ENCODE peak calls at places on chromosome 1, in ten cellular contexts. One of them, this sample, is unnamed. For H3K36me3, the result is how much of the 10 kb centered on the place peaks cover.

GRCh38 chr1:16348414-16349182 is 3.7 kb downstream of the FBXO42 start:
- DNase-seq in GM23338: no peak
- DNase-seq in lower lobe of right lung: no peak
- DNase-seq in ovary: no peak
- DNase-seq in uterus: no peak
- DNase-seq in heart left ventricle: no peak
- DNase-seq in thoracic aorta: no peak
- DNase-seq in mesenchymal stem cell: peak
- DNase-seq in fibroblast of lung: peak
- DNase-seq in BE2C: no peak
- DNase-seq in this sample: no peak

GRCh38 chr1:218480137-218480536 is 135.0 kb downstream of the TGFB2 start:
- DNase-seq in mesenchymal stem cell: peak
- DNase-seq in GM23338: no peak
- DNase-seq in lower lobe of right lung: no peak
- DNase-seq in thoracic aorta: no peak
- DNase-seq in ovary: no peak
- DNase-seq in heart left ventricle: peak
- DNase-seq in fibroblast of lung: peak
- DNase-seq in BE2C: no peak
- DNase-seq in uterus: no peak
- DNase-seq in this sample: no peak

GRCh38 chr1:205791568-205792180 is 16.4 kb upstream of the RAB29 start:
- DNase-seq in thoracic aorta: no peak
- DNase-seq in fibroblast of lung: peak
- DNase-seq in GM23338: peak
- DNase-seq in BE2C: peak
- DNase-seq in lower lobe of right lung: peak
- DNase-seq in heart left ventricle: no peak
- DNase-seq in mesenchymal stem cell: peak
- DNase-seq in ovary: peak
- DNase-seq in uterus: peak
- DNase-seq in this sample: peak

GRCh38 chr1:201693887-201694614 is 134.9 kb upstream of the IPO9 start:
- DNase-seq in lower lobe of right lung: no peak
- DNase-seq in mesenchymal stem cell: no peak
- DNase-seq in thoracic aorta: no peak
- DNase-seq in heart left ventricle: no peak
- DNase-seq in fibroblast of lung: no peak
- DNase-seq in uterus: no peak
- DNase-seq in ovary: no peak
- DNase-seq in GM23338: peak
- DNase-seq in BE2C: peak
- DNase-seq in this sample: no peak

GRCh38 chr1:4726620-4727341 is 72.4 kb downstream of the AJAP1 start:
- DNase-seq in heart left ventricle: no peak
- DNase-seq in BE2C: peak
- DNase-seq in uterus: no peak
- DNase-seq in GM23338: no peak
- DNase-seq in ovary: no peak
- DNase-seq in mesenchymal stem cell: no peak
- DNase-seq in thoracic aorta: no peak
- DNase-seq in fibroblast of lung: no peak
- DNase-seq in lower lobe of right lung: no peak
- DNase-seq in this sample: no peak

GRCh38 chr1:62906428-62906886 is 122.5 kb downstream of the ATG4C start:
- DNase-seq in fibroblast of lung: peak
- DNase-seq in uterus: no peak
- DNase-seq in heart left ventricle: no peak
- DNase-seq in GM23338: peak
- DNase-seq in ovary: no peak
- DNase-seq in mesenchymal stem cell: peak
- DNase-seq in thoracic aorta: no peak
- DNase-seq in lower lobe of right lung: no peak
- DNase-seq in BE2C: no peak
- DNase-seq in this sample: no peak

GRCh38 chr1:188689542-188689941 is 1788.1 kb downstream of the BRINP3 start:
- DNase-seq in thoracic aorta: no peak
- DNase-seq in lower lobe of right lung: no peak
- DNase-seq in GM23338: peak
- DNase-seq in ovary: no peak
- DNase-seq in fibroblast of lung: no peak
- DNase-seq in heart left ventricle: no peak
- DNase-seq in mesenchymal stem cell: peak
- DNase-seq in uterus: no peak
- DNase-seq in BE2C: no peak
- DNase-seq in this sample: no peak

GRCh38 chr1:206655471-206655882 is 20.1 kb downstream of the DYRK3 start:
- DNase-seq in thoracic aorta: no peak
- DNase-seq in fibroblast of lung: no peak
- DNase-seq in lower lobe of right lung: no peak
- DNase-seq in mesenchymal stem cell: no peak
- DNase-seq in uterus: no peak
- DNase-seq in GM23338: no peak
- DNase-seq in BE2C: peak
- DNase-seq in ovary: no peak
- DNase-seq in heart left ventricle: peak
- DNase-seq in this sample: no peak

GRCh38 chr1:154955039-154955717 is 721 bp downstream of the PBXIP1 start:
- DNase-seq in GM23338: peak
- DNase-seq in lower lobe of right lung: no peak
- DNase-seq in heart left ventricle: no peak
- DNase-seq in uterus: no peak
- DNase-seq in BE2C: peak
- DNase-seq in ovary: peak
- DNase-seq in fibroblast of lung: peak
- DNase-seq in mesenchymal stem cell: peak
- DNase-seq in thoracic aorta: peak
- DNase-seq in this sample: peak

GRCh38 chr1:221494670-221495069 is 247.2 kb downstream of the DUSP10 start:
- DNase-seq in mesenchymal stem cell: no peak
- DNase-seq in fibroblast of lung: peak
- DNase-seq in GM23338: peak
- DNase-seq in lower lobe of right lung: no peak
- DNase-seq in thoracic aorta: no peak
- DNase-seq in ovary: no peak
- DNase-seq in heart left ventricle: peak
- DNase-seq in BE2C: peak
- DNase-seq in uterus: no peak
- DNase-seq in this sample: no peak

GRCh38 chr1:153635872-153636271 is 2.0 kb downstream of the CHTOP start:
- DNase-seq in BE2C: no peak
- DNase-seq in GM23338: no peak
- DNase-seq in thoracic aorta: no peak
- DNase-seq in heart left ventricle: no peak
- DNase-seq in ovary: no peak
- DNase-seq in lower lobe of right lung: no peak
- DNase-seq in mesenchymal stem cell: no peak
- DNase-seq in uterus: no peak
- DNase-seq in fibroblast of lung: no peak
- DNase-seq in this sample: no peak
- H3K36me3 ChIP-seq in BE2C: half or more
- H3K36me3 ChIP-seq in GM23338: half or more
- H3K36me3 ChIP-seq in thoracic aorta: under half
- H3K36me3 ChIP-seq in heart left ventricle: under half
- H3K36me3 ChIP-seq in ovary: under half
- H3K36me3 ChIP-seq in lower lobe of right lung: half or more
- H3K36me3 ChIP-seq in mesenchymal stem cell: under half
- H3K36me3 ChIP-seq in uterus: under half
- H3K36me3 ChIP-seq in fibroblast of lung: under half
- H3K36me3 ChIP-seq in this sample: under half

GRCh38 chr1:173280899-173281660 is 73.9 kb upstream of the TNFSF4 start:
- DNase-seq in GM23338: no peak
- DNase-seq in lower lobe of right lung: no peak
- DNase-seq in uterus: no peak
- DNase-seq in mesenchymal stem cell: no peak
- DNase-seq in BE2C: no peak
- DNase-seq in thoracic aorta: no peak
- DNase-seq in fibroblast of lung: peak
- DNase-seq in heart left ventricle: no peak
- DNase-seq in ovary: no peak
- DNase-seq in this sample: no peak

GRCh38 chr1:173275496-173275895 is 68.4 kb upstream of the TNFSF4 start:
- DNase-seq in heart left ventricle: no peak
- DNase-seq in GM23338: no peak
- DNase-seq in ovary: no peak
- DNase-seq in fibroblast of lung: no peak
- DNase-seq in BE2C: no peak
- DNase-seq in mesenchymal stem cell: no peak
- DNase-seq in lower lobe of right lung: no peak
- DNase-seq in thoracic aorta: no peak
- DNase-seq in uterus: no peak
- DNase-seq in this sample: no peak

DNA sequence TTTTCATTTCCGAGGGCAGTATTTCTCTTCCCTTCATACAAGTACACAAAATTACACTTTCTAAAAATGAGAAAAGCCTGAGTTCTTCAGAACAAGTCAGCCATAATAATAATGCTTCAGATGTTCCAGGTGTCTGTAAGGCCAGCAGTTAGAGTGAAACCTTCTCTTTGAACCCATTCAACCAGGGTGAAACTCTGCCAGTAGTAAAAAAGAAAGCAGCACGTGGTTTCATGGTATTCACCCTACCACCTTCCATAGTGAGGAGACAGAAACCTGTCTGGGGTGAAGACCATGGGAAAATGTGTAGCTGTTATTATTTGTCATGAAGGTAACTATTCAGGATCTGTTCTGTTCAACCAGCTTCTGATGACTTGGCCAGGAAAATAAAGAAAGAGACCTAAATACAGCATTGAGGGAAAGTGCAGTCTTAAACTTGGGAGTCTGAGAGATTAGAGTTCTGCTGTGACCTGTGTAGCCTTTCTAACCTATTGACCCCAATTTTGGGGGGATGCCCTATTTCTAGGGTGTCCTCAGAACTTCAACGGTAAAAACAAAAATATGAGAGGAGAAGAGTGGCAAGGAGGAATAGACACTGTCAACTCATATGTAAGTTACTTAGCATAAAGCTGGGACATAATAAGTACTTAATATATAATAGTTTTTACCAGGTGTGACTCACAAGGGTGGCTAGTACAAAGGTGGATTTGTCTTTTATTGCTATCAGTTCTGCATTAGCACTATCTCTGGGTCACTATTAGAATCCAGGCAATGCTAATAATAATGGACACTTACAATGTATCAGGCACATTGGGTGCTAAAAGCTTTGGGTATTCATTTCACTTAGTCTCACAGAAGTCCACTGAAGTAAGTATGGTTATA is 70.0 kb upstream of the TNFSF4 start:
- DNase-seq in fibroblast of lung: no peak
- DNase-seq in uterus: no peak
- DNase-seq in lower lobe of right lung: no peak
- DNase-seq in ovary: no peak
- DNase-seq in heart left ventricle: no peak
- DNase-seq in thoracic aorta: no peak
- DNase-seq in mesenchymal stem cell: no peak
- DNase-seq in GM23338: no peak
- DNase-seq in BE2C: no peak
- DNase-seq in this sample: no peak
- H3K36me3 ChIP-seq in fibroblast of lung: under half
- H3K36me3 ChIP-seq in uterus: under half
- H3K36me3 ChIP-seq in lower lobe of right lung: under half
- H3K36me3 ChIP-seq in ovary: under half
- H3K36me3 ChIP-seq in heart left ventricle: under half
- H3K36me3 ChIP-seq in thoracic aorta: under half
- H3K36me3 ChIP-seq in mesenchymal stem cell: under half
- H3K36me3 ChIP-seq in GM23338: under half
- H3K36me3 ChIP-seq in BE2C: under half
- H3K36me3 ChIP-seq in this sample: under half

GRCh38 chr1:162200096-162200847 is 130.8 kb downstream of the NOS1AP start:
- DNase-seq in uterus: no peak
- DNase-seq in BE2C: no peak
- DNase-seq in heart left ventricle: no peak
- DNase-seq in ovary: no peak
- DNase-seq in fibroblast of lung: no peak
- DNase-seq in mesenchymal stem cell: no peak
- DNase-seq in GM23338: no peak
- DNase-seq in thoracic aorta: no peak
- DNase-seq in lower lobe of right lung: no peak
- DNase-seq in this sample: no peak

GRCh38 chr1:162195567-162195966 is 126.1 kb downstream of the NOS1AP start:
- DNase-seq in BE2C: no peak
- DNase-seq in heart left ventricle: no peak
- DNase-seq in fibroblast of lung: no peak
- DNase-seq in lower lobe of right lung: no peak
- DNase-seq in thoracic aorta: no peak
- DNase-seq in GM23338: no peak
- DNase-seq in mesenchymal stem cell: no peak
- DNase-seq in uterus: no peak
- DNase-seq in ovary: no peak
- DNase-seq in this sample: no peak

GRCh38 chr1:162196387-162196786 is 126.9 kb downstream of the NOS1AP start:
- DNase-seq in ovary: no peak
- DNase-seq in mesenchymal stem cell: peak
- DNase-seq in lower lobe of right lung: no peak
- DNase-seq in thoracic aorta: no peak
- DNase-seq in GM23338: no peak
- DNase-seq in uterus: no peak
- DNase-seq in fibroblast of lung: no peak
- DNase-seq in heart left ventricle: no peak
- DNase-seq in BE2C: no peak
- DNase-seq in this sample: no peak

GRCh38 chr1:162197615-162198497 is 128.4 kb downstream of the NOS1AP start:
- DNase-seq in lower lobe of right lung: no peak
- DNase-seq in heart left ventricle: no peak
- DNase-seq in ovary: no peak
- DNase-seq in uterus: no peak
- DNase-seq in BE2C: no peak
- DNase-seq in mesenchymal stem cell: no peak
- DNase-seq in thoracic aorta: no peak
- DNase-seq in fibroblast of lung: no peak
- DNase-seq in GM23338: peak
- DNase-seq in this sample: no peak

GRCh38 chr1:162197041-162197511 is 127.6 kb downstream of the NOS1AP start:
- DNase-seq in heart left ventricle: peak
- DNase-seq in BE2C: no peak
- DNase-seq in mesenchymal stem cell: no peak
- DNase-seq in fibroblast of lung: no peak
- DNase-seq in thoracic aorta: no peak
- DNase-seq in GM23338: no peak
- DNase-seq in lower lobe of right lung: no peak
- DNase-seq in uterus: no peak
- DNase-seq in ovary: no peak
- DNase-seq in this sample: no peak
- H3K36me3 ChIP-seq in heart left ventricle: under half
- H3K36me3 ChIP-seq in BE2C: under half
- H3K36me3 ChIP-seq in mesenchymal stem cell: under half
- H3K36me3 ChIP-seq in fibroblast of lung: under half
- H3K36me3 ChIP-seq in thoracic aorta: under half
- H3K36me3 ChIP-seq in GM23338: under half
- H3K36me3 ChIP-seq in lower lobe of right lung: under half
- H3K36me3 ChIP-seq in uterus: under half
- H3K36me3 ChIP-seq in ovary: under half
- H3K36me3 ChIP-seq in this sample: under half

GRCh38 chr1:77718181-77718580 is 35.7 kb upstream of the ZZZ3 start:
- DNase-seq in uterus: no peak
- DNase-seq in heart left ventricle: no peak
- DNase-seq in fibroblast of lung: no peak
- DNase-seq in ovary: no peak
- DNase-seq in mesenchymal stem cell: no peak
- DNase-seq in lower lobe of right lung: no peak
- DNase-seq in BE2C: no peak
- DNase-seq in GM23338: no peak
- DNase-seq in thoracic aorta: no peak
- DNase-seq in this sample: no peak

GRCh38 chr1:77716065-77716464 is 33.6 kb upstream of the ZZZ3 start:
- DNase-seq in mesenchymal stem cell: no peak
- DNase-seq in fibroblast of lung: no peak
- DNase-seq in thoracic aorta: no peak
- DNase-seq in BE2C: no peak
- DNase-seq in lower lobe of right lung: no peak
- DNase-seq in ovary: no peak
- DNase-seq in heart left ventricle: no peak
- DNase-seq in uterus: no peak
- DNase-seq in GM23338: no peak
- DNase-seq in this sample: no peak
- H3K36me3 ChIP-seq in mesenchymal stem cell: under half
- H3K36me3 ChIP-seq in fibroblast of lung: under half
- H3K36me3 ChIP-seq in thoracic aorta: half or more
- H3K36me3 ChIP-seq in BE2C: under half
- H3K36me3 ChIP-seq in lower lobe of right lung: half or more
- H3K36me3 ChIP-seq in ovary: under half
- H3K36me3 ChIP-seq in heart left ventricle: under half
- H3K36me3 ChIP-seq in uterus: under half
- H3K36me3 ChIP-seq in GM23338: under half
- H3K36me3 ChIP-seq in this sample: half or more

This sample was measured in naive thymus-derived CD4-positive, alpha-beta T cell.